ENCODE peak calls at places on chromosomes 12 and 14, in nine cellular contexts. J is astrocyte of the spinal cord, W is sigmoid colon, C is A549, S is body of pancreas, T is lower lobe of right lung, G is hepatocyte, B is HepG2, Z is lower leg skin. N is an unnamed sample.

GRCh38 chr12:72207094-72207493 is 65.1 kb upstream of the TRHDE start:
- DNase-seq in J (no peak), W (no peak), C (no peak), S (no peak), T (no peak), G (no peak), B (no peak), Z (no peak), N (no peak)

GRCh38 chr14:105894978-105895881 is 368.8 kb downstream of the TMEM121 start:
- DNase-seq in J (no peak), W (peak), C (no peak), S (no peak), T (peak), G (no peak), B (no peak), Z (peak), N (no peak)

GRCh38 chr12:96258451-96258933 is 64.3 kb downstream of the ELK3 start:
- DNase-seq in J (peak), W (no peak), C (no peak), S (peak), T (no peak), G (no peak), B (no peak), Z (no peak), N (peak)

GRCh38 chr12:20120296-20120695 is 248.0 kb upstream of the PDE3A start:
- DNase-seq in J (no peak), W (no peak), C (no peak), S (no peak), T (no peak), G (no peak), B (no peak), Z (no peak), N (peak)

GRCh38 chr12:83042441-83043215 is 355.9 kb downstream of the TMTC2 start:
- DNase-seq in J (peak), W (peak), C (no peak), S (peak), T (no peak), G (no peak), B (no peak), Z (no peak), N (no peak)

GRCh38 chr12:91866566-91866965 is 279.1 kb downstream of the BTG1 start:
- DNase-seq in J (no peak), W (no peak), C (no peak), S (no peak), T (no peak), G (no peak), B (no peak), Z (no peak), N (no peak)

GRCh38 chr14:54877015-54877702 is 25.5 kb downstream of the GCH1 start:
- DNase-seq in J (no peak), W (no peak), C (no peak), S (no peak), T (no peak), G (no peak), B (no peak), Z (no peak), N (peak)

GRCh38 chr12:102567031-102567985 is 86.9 kb upstream of the IGF1 start:
- DNase-seq in J (peak), W (no peak), C (peak), S (no peak), T (no peak), G (no peak), B (no peak), Z (no peak), N (peak)

GRCh38 chr12:68349083-68349700 is 17.0 kb upstream of the MDM1 start:
- DNase-seq in J (no peak), W (no peak), C (no peak), S (no peak), T (no peak), G (no peak), B (no peak), Z (no peak), N (no peak)

GRCh38 chr12:89073027-89073398 is 279.3 kb downstream of the DUSP6 start:
- DNase-seq in J (peak), W (no peak), C (no peak), S (peak), T (no peak), G (no peak), B (no peak), Z (no peak), N (peak)

DNA sequence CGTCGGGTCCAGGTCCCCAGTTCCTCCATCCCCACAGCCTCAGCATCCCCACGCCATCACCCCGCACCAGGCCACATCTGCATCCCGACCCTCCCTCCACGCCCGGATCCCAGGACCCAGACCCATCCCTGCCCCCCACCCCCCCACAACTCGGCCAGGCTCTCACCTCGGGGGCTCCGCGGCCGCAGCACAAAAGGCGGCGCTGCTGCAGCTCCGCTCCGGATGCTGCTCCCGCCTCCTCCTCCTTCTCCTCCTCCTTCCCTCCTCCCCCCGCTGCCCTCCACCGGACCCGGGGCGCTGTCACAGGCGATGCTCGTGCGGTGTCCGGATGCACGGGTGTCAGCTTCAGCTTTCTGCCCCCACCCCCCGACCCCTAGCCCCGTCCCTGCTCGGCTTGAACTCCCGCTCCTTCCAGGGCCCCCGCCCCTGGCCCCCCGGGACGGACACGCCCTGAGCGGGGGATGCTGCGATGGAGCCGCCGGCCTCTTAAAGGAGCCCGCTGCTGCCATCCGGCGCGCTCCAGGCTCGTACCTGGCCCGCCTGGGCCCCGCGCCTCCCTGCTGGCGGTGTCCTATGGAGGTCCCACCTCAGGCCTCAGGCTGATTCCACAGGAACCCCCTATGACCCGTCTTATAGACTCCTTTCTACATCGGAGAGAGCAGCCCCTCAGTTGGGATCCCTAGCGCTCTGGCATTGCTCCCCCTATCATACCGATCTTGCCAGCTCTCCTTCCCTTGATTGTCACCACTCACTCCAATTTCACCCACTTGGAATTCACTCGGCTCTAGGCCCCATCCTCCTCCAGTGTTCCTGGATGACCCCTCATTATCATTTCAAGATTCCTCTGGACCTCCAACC is at the start of gene MAP3K12:
- DNase-seq in J (peak), W (peak), C (peak), S (peak), T (peak), G (peak), B (no peak), Z (peak), N (peak)
- TF ChIP-seq CTCF in J (peak), W (no peak), C (peak), S (no peak), T (no peak), G (no peak), B (peak), Z (no peak), N (no peak)

GRCh38 chr14:100476012-100476822 is 111.0 kb downstream of the BEGAIN start:
- DNase-seq in J (peak), W (no peak), C (peak), S (peak), T (no peak), G (peak), B (peak), Z (no peak), N (peak)
- H3K4me3 ChIP-seq in J (no peak), W (no peak), C (peak), S (no peak), T (no peak), G (no peak), B (no peak), Z (no peak), N (no peak)

DNA sequence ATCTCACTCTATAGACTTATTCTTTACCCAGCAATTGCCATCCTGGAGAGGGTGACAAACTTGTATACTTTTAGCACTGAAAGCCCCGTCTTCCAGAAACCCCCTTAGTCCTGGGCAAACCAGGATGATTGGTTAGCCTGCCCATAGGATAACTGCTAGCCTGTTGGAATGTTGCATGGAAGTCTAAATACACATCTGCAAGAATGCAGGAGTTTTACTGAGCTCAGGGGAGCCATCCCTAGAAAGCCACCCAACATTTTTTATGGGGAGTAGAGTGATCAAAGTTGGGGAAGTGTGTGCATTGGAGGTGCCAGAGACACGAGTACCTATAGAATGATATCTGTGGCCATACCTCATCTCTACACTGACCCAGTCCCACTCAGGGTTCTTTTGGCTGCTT is 155.7 kb downstream of the NRXN3 start:
- DNase-seq in J (no peak), W (no peak), C (no peak), S (no peak), T (no peak), G (no peak), B (no peak), Z (no peak), N (no peak)
- TF ChIP-seq CTCF in J (no peak), W (no peak), C (no peak), S (no peak), T (no peak), G (no peak), B (no peak), Z (no peak), N (no peak)

DNA sequence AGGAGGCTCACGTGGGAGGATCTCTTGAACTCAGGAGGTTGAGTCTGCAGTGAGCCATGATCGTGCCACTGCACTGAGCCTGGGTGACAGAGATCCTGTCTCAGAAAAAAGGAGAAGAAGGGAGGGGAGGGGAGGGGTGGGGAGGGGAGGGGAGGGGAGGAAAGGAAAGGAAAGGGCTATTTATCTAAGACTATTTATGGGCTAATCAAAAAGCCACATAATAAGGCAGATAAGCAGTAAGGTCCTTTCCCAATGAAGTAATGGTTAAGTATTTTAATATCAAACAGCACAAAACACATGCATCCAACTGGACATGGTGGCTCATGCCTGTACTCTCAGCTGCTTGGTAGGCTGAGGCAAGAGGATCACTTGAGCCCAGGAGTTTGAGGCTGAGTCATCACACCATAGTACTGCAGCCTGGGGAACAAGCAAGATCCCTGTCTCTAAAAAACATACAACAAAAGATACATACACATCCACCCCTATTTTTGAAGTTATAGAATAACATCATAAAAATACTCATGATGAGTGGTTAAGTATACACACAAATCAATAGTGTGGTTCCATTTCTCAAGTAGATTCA is 9.7 kb downstream of the PAWR start:
- DNase-seq in J (peak), W (no peak), C (no peak), S (no peak), T (no peak), G (no peak), B (no peak), Z (no peak), N (peak)
- H3K4me3 ChIP-seq in J (no peak), W (no peak), C (no peak), S (no peak), T (no peak), G (no peak), B (no peak), Z (no peak), N (no peak)

DNA sequence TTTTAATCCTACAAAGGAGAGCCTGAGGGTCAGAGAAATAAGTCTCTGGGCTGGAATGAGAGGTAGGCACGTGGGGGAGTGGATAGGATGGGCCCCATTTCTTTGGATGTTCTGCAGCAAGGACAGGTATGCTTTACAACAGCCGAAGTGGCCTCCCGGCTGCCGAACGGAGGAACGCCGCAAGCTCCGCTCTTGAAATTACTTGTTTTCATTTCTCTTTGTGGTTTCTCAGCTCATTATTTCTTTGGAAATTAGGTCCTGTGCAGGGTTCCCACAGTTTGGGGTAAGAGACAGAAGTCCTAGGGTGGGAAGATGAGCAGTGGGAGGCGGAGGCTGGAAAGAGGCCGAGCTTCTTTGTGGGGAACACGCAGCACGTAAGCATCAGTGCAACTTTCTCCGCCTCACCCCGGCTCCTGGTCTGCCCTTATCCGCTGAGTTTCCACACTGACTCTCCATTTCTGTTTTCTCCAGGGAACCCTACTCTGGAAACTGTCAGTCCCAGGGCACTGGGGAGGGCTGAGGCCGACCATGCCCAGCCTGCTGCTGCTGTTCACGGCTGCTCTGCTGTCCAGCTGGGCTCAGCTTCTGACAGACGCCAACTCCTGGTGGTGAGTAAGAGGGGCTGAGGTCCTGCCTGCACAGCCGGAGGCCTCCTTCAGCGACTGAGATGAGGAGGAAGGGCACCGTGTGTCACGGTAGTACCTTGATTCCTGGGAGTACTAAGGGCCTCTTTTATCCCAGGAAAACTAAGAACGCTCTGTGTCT is 2.0 kb downstream of the WNT5B start:
- DNase-seq in J (peak), W (no peak), C (no peak), S (no peak), T (no peak), G (peak), B (peak), Z (no peak), N (peak)
- TF ChIP-seq CTCF in J (peak), W (no peak), C (no peak), S (no peak), T (no peak), G (no peak), B (no peak), Z (no peak), N (no peak)

GRCh38 chr12:95083938-95084337 is 10.5 kb upstream of the NR2C1 start:
- DNase-seq in J (peak), W (peak), C (no peak), S (peak), T (no peak), G (peak), B (no peak), Z (no peak), N (peak)

GRCh38 chr12:95088339-95088738 is 14.9 kb upstream of the NR2C1 start:
- DNase-seq in J (no peak), W (no peak), C (no peak), S (no peak), T (no peak), G (no peak), B (no peak), Z (no peak), N (no peak)

GRCh38 chr12:95083471-95083870 is 10.1 kb upstream of the NR2C1 start:
- DNase-seq in J (no peak), W (no peak), C (no peak), S (no peak), T (no peak), G (no peak), B (no peak), Z (no peak), N (peak)

DNA sequence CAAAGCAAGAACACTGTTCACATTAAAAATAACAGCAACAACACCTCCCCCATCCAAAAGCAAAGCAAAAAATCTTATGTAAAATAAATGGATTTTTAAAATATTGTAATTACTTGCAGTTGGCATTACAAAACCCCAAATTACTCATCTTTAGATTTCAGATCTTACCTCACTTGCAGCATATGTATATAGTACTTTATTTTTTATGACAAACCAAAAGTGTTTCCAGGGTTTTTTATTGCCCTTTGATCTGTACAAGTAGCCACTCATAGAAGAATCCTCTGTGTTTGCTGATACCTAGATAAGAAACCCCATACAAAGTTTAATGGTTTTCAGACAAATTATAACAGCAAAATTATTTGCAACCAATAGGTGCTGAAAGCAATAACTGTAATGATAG is 12.2 kb upstream of the NR2C1 start:
- DNase-seq in J (no peak), W (no peak), C (no peak), S (no peak), T (no peak), G (no peak), B (peak), Z (no peak), N (peak)
- H3K4me3 ChIP-seq in J (no peak), W (no peak), C (no peak), S (no peak), T (no peak), G (no peak), B (no peak), Z (no peak), N (no peak)

GRCh38 chr12:5396541-5396940 is 35.4 kb upstream of the NTF3 start:
- DNase-seq in J (no peak), W (no peak), C (no peak), S (no peak), T (no peak), G (no peak), B (no peak), Z (no peak), N (no peak)
- TF ChIP-seq CTCF in J (no peak), W (no peak), C (no peak), S (no peak), T (no peak), G (no peak), B (no peak), Z (no peak), N (no peak)

GRCh38 chr12:108457734-108458361 is 57.2 kb upstream of the FICD start:
- DNase-seq in J (no peak), W (no peak), C (no peak), S (no peak), T (no peak), G (no peak), B (no peak), Z (no peak), N (peak)
- H3K4me3 ChIP-seq in J (no peak), W (no peak), C (no peak), S (no peak), T (no peak), G (no peak), B (no peak), Z (no peak), N (no peak)